ENCODE peak calls at places on chromosomes 11 and 22, in six cellular contexts. A is cardiac fibroblast, H is heart left ventricle, L is K562, B is fibroblast of lung, K is mucosa of descending colon. R is an unnamed sample.

GRCh38 chr11:107545101-107545514 is 20.4 kb downstream of the ALKBH8 start:
- DNase-seq in A (peak; percentile 87), H (no peak), L (no peak), B (peak; percentile 19), K (no peak), R (peak; percentile 26)

GRCh38 chr11:107859459-107860239 is 1.1 kb upstream of the SLC35F2 start:
- DNase-seq in A (no peak), H (no peak), L (peak; percentile 13), B (no peak), K (peak; percentile 80), R (peak; percentile 38)

GRCh38 chr11:114236829-114237228 is 59.4 kb upstream of the NNMT start:
- DNase-seq in A (peak; percentile 89), H (no peak), L (no peak), B (peak; percentile 79), K (no peak), R (no peak)

GRCh38 chr11:121716060-121716459 is 263.3 kb upstream of the SORL1-AS1 start:
- DNase-seq in A (peak; percentile 24), H (no peak), L (no peak), B (peak; percentile 90), K (no peak), R (peak; percentile 80)

GRCh38 chr11:1890856-1891830 is 552 bp downstream of the PRR33 start:
- DNase-seq in A (no peak), H (peak; percentile 28), L (peak; percentile 6), B (no peak), K (peak; percentile 30), R (no peak)

GRCh38 chr11:36280531-36280930 is 8.7 kb downstream of the COMMD9 start:
- DNase-seq in A (peak; percentile 21), H (no peak), L (no peak), B (peak; percentile 25), K (no peak), R (peak; percentile 37)

GRCh38 chr11:112016765-112017356 is 8.3 kb upstream of the DLAT start:
- DNase-seq in A (peak; percentile 80), H (no peak), L (no peak), B (peak; percentile 66), K (no peak), R (peak; percentile 84)

GRCh38 chr11:77779935-77780334 is 40.6 kb downstream of the RSF1 start:
- DNase-seq in A (peak; percentile 66), H (no peak), L (no peak), B (peak; percentile 44), K (no peak), R (peak; percentile 34)

GRCh38 chr22:37162221-37163095 is 12.7 kb upstream of the IL2RB start:
- DNase-seq in A (no peak), H (no peak), L (no peak), B (no peak), K (peak; percentile 46), R (no peak)

GRCh38 chr11:116357769-116358544 is 414.8 kb downstream of the BUD13 start:
- DNase-seq in A (no peak), H (no peak), L (peak; percentile 77), B (no peak), K (peak; percentile 57), R (no peak)

GRCh38 chr11:128926437-128927107 is 16.1 kb downstream of the TP53AIP1 start:
- DNase-seq in A (no peak), H (no peak), L (no peak), B (no peak), K (no peak), R (no peak)

DNA sequence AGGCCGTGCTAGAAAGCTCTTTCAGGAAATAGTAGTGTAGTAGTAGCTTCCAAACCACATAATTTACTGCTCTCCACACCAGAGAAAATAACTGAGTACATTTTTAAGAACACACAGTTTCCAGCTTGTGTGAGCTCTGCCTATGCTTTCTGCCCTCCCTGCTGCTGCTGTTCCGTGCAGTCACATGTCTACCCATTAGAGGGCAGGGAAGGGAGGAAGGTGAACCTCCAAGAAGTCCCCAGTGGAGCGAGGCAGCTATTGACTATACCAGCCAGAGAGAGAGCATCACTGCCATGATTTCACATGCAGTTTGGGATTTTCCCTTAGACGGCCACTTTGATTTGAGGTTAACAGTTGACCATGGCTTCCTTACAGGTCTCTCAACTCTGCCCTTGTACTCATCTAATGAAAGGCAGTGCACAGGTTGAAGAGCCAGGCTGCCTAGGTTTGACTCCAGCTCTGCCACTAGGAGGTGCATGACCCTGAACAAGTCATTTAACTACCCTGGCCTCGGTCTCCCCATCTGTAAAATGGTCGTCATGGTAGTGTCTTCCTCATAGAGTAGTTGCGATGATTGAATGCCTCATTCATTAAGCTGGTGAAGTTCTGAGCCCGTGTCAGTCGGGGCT is 19.7 kb upstream of the CTTN start:
- DNase-seq in A (no peak), H (no peak), L (no peak), B (no peak), K (no peak), R (no peak)
- TF ChIP-seq CTCF in A (no peak), H (peak; percentile 5), L (peak; percentile 10), B (peak; percentile 12), K (no peak), R (no peak)

GRCh38 chr11:6681505-6681904 is 1.6 kb downstream of the MRPL17 start:
- DNase-seq in A (no peak), H (no peak), L (no peak), B (no peak), K (no peak), R (no peak)
- H3K4me3 ChIP-seq in A (no peak overlapping the region), H (no peak overlapping the region), L (peak overlapping the region; percentile 6), B (no peak overlapping the region), K (no peak overlapping the region), R (peak overlapping the region; percentile 99)

GRCh38 chr11:33687733-33688479 is 12.7 kb downstream of the C11orf91 start:
- DNase-seq in A (peak; percentile 87), H (no peak), L (peak; percentile 70), B (peak; percentile 80), K (no peak), R (peak; percentile 77)
- TF ChIP-seq CTCF in A (peak; percentile 77), H (peak; percentile 74), L (peak; percentile 89), B (peak; percentile 92), K (no peak), R (peak; percentile 84)

DNA sequence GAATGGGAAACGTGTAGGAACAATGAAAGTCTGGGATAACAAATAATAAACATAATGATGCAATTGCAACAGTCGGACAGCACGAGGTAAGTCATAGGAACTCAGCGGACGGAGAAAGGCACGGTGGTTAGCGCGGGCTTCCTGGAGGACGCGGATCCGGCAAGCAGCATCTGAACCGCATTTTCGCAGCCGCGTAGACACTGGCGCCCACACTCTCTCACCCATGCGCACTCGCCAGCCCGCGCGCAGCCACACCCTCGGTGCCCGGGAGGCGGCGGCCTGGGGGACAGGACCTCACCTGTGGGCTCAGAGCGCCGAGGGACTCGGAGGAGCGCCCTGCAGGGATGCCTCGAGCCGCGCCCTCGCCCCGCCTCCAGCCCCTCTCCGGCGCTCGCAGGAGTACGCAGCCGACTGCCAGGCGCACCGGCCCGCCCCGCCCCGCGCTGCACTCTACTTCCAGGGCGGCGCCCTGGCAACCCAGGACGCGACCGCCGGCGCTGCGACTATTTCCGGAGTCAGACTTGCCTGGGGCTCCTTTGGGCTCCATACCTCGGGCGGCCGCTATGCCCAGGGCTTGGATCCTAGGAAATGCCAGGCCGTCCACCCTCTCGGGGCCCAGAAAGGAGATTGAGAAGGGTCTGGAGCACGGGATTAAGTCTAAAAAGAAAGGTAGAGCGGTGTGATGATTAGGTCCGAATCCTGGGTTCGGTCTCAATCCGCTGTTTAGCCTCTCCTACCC is at the start of gene TTLL1:
- DNase-seq in A (peak; percentile 85), H (peak; percentile 93), L (peak; percentile 89), B (peak; percentile 77), K (peak; percentile 94), R (peak; percentile 81)
- H3K4me3 ChIP-seq in A (peak within 1 kb of the TSS; percentile 80), H (peak within 1 kb of the TSS; percentile 38), L (peak within 1 kb of the TSS; percentile 57), B (peak within 1 kb of the TSS; percentile 79), K (peak within 1 kb of the TSS; percentile 33), R (peak within 1 kb of the TSS; percentile 82)

R was measured in AG10803.